ENCODE peak calls at places on chromosome 2, in six cellular contexts. One of them, this sample, is unnamed.

GRCh38 chr2:170047331-170048065 is 130.4 kb upstream of the MYO3B start:
- DNase-seq in choroid plexus epithelial cell: no peak
- DNase-seq in T-helper 2 cell: no peak
- DNase-seq in adrenal gland: no peak
- DNase-seq in stimulated activated CD8-positive, alpha-beta memory T cell treated with anti-CD3 and anti-CD28 coated beads, Interleukin-7, amount 100 ng/mL, for 24 hours: no peak
- DNase-seq in prostate gland: no peak
- DNase-seq in this sample: no peak

GRCh38 chr2:97885841-97886240 is 109.9 kb downstream of the TMEM131 start:
- DNase-seq in choroid plexus epithelial cell: no peak
- DNase-seq in T-helper 2 cell: no peak
- DNase-seq in adrenal gland: no peak
- DNase-seq in stimulated activated CD8-positive, alpha-beta memory T cell treated with anti-CD3 and anti-CD28 coated beads, Interleukin-7, amount 100 ng/mL, for 24 hours: no peak
- DNase-seq in prostate gland: no peak
- DNase-seq in this sample: no peak

GRCh38 chr2:148875387-148876051 is 492 bp downstream of the KIF5C start:
- DNase-seq in choroid plexus epithelial cell: no peak
- DNase-seq in T-helper 2 cell: no peak
- DNase-seq in adrenal gland: no peak
- DNase-seq in stimulated activated CD8-positive, alpha-beta memory T cell treated with anti-CD3 and anti-CD28 coated beads, Interleukin-7, amount 100 ng/mL, for 24 hours: no peak
- DNase-seq in prostate gland: no peak
- DNase-seq in this sample: no peak

GRCh38 chr2:219119422-219120043 is 41.1 kb downstream of the NHEJ1 start:
- DNase-seq in choroid plexus epithelial cell: peak; percentile 73
- DNase-seq in T-helper 2 cell: peak; percentile 35
- DNase-seq in adrenal gland: peak; percentile 80
- DNase-seq in stimulated activated CD8-positive, alpha-beta memory T cell treated with anti-CD3 and anti-CD28 coated beads, Interleukin-7, amount 100 ng/mL, for 24 hours: peak; percentile 37
- DNase-seq in prostate gland: peak; percentile 70
- DNase-seq in this sample: peak; percentile 46

GRCh38 chr2:105521616-105522015 is 122.8 kb upstream of the FHL2 start:
- DNase-seq in choroid plexus epithelial cell: no peak
- DNase-seq in T-helper 2 cell: no peak
- DNase-seq in adrenal gland: no peak
- DNase-seq in stimulated activated CD8-positive, alpha-beta memory T cell treated with anti-CD3 and anti-CD28 coated beads, Interleukin-7, amount 100 ng/mL, for 24 hours: no peak
- DNase-seq in prostate gland: no peak
- DNase-seq in this sample: no peak

GRCh38 chr2:67036446-67036845 is 360.7 kb upstream of the ETAA1 start:
- DNase-seq in choroid plexus epithelial cell: no peak
- DNase-seq in T-helper 2 cell: no peak
- DNase-seq in adrenal gland: no peak
- DNase-seq in stimulated activated CD8-positive, alpha-beta memory T cell treated with anti-CD3 and anti-CD28 coated beads, Interleukin-7, amount 100 ng/mL, for 24 hours: no peak
- DNase-seq in prostate gland: no peak
- DNase-seq in this sample: no peak

GRCh38 chr2:26222976-26223375 is 21.5 kb downstream of the HADHA start:
- DNase-seq in choroid plexus epithelial cell: no peak
- DNase-seq in T-helper 2 cell: no peak
- DNase-seq in adrenal gland: no peak
- DNase-seq in stimulated activated CD8-positive, alpha-beta memory T cell treated with anti-CD3 and anti-CD28 coated beads, Interleukin-7, amount 100 ng/mL, for 24 hours: no peak
- DNase-seq in prostate gland: no peak
- DNase-seq in this sample: no peak

GRCh38 chr2:191636235-191636543 is 41.7 kb upstream of the NABP1 start:
- DNase-seq in choroid plexus epithelial cell: peak; percentile 83
- DNase-seq in T-helper 2 cell: no peak
- DNase-seq in adrenal gland: no peak
- DNase-seq in stimulated activated CD8-positive, alpha-beta memory T cell treated with anti-CD3 and anti-CD28 coated beads, Interleukin-7, amount 100 ng/mL, for 24 hours: no peak
- DNase-seq in prostate gland: no peak
- DNase-seq in this sample: no peak

GRCh38 chr2:227853765-227854271 is 17.6 kb upstream of the DAW1 start:
- DNase-seq in choroid plexus epithelial cell: peak; percentile 21
- DNase-seq in T-helper 2 cell: no peak
- DNase-seq in adrenal gland: no peak
- DNase-seq in stimulated activated CD8-positive, alpha-beta memory T cell treated with anti-CD3 and anti-CD28 coated beads, Interleukin-7, amount 100 ng/mL, for 24 hours: no peak
- DNase-seq in prostate gland: no peak
- DNase-seq in this sample: no peak

GRCh38 chr2:1282552-1282951 is 130.7 kb upstream of the TPO start:
- DNase-seq in choroid plexus epithelial cell: no peak
- DNase-seq in T-helper 2 cell: no peak
- DNase-seq in adrenal gland: no peak
- DNase-seq in stimulated activated CD8-positive, alpha-beta memory T cell treated with anti-CD3 and anti-CD28 coated beads, Interleukin-7, amount 100 ng/mL, for 24 hours: no peak
- DNase-seq in prostate gland: no peak
- DNase-seq in this sample: no peak

GRCh38 chr2:102485151-102485769 is 12.2 kb downstream of the SLC9A4 start:
- DNase-seq in choroid plexus epithelial cell: peak; percentile 13
- DNase-seq in T-helper 2 cell: no peak
- DNase-seq in adrenal gland: no peak
- DNase-seq in stimulated activated CD8-positive, alpha-beta memory T cell treated with anti-CD3 and anti-CD28 coated beads, Interleukin-7, amount 100 ng/mL, for 24 hours: no peak
- DNase-seq in prostate gland: no peak
- DNase-seq in this sample: no peak

GRCh38 chr2:233051241-233052149 is 8.6 kb upstream of the INPP5D start:
- DNase-seq in choroid plexus epithelial cell: peak; percentile 42
- DNase-seq in T-helper 2 cell: no peak
- DNase-seq in adrenal gland: peak; percentile 64
- DNase-seq in stimulated activated CD8-positive, alpha-beta memory T cell treated with anti-CD3 and anti-CD28 coated beads, Interleukin-7, amount 100 ng/mL, for 24 hours: no peak
- DNase-seq in prostate gland: no peak
- DNase-seq in this sample: no peak